ENCODE peak calls at places on chromosomes 6 and 20, in four cellular contexts. One of them, this sample, is unnamed.

GRCh38 chr6:452301-453067 is 60.9 kb downstream of the IRF4 start:
- DNase-seq in H1: no peak
- DNase-seq in K562: no peak
- DNase-seq in GM12878: no peak
- DNase-seq in this sample: no peak

GRCh38 chr6:129552413-129552812 is 157.6 kb downstream of the ARHGAP18 start:
- DNase-seq in K562: no peak
- DNase-seq in H1: no peak
- DNase-seq in GM12878: no peak
- DNase-seq in this sample: no peak

GRCh38 chr20:51272392-51272791 is 249.5 kb upstream of the KCNG1 start:
- DNase-seq in H1: no peak
- DNase-seq in GM12878: no peak
- DNase-seq in K562: no peak
- DNase-seq in this sample: peak

GRCh38 chr6:29632789-29633531 is at the start of gene GABBR1:
- DNase-seq in K562: peak
- DNase-seq in GM12878: no peak
- DNase-seq in H1: no peak
- DNase-seq in this sample: peak

GRCh38 chr6:118735320-118735719 is 83.9 kb upstream of the CEP85L start:
- DNase-seq in H1: no peak
- DNase-seq in GM12878: no peak
- DNase-seq in K562: peak
- DNase-seq in this sample: no peak

GRCh38 chr6:42226251-42227143 is 8.8 kb upstream of the MRPS10 start:
- DNase-seq in K562: no peak
- DNase-seq in GM12878: no peak
- DNase-seq in H1: peak
- DNase-seq in this sample: peak

GRCh38 chr6:101276066-101276465 is 117.4 kb upstream of the GRIK2 start:
- DNase-seq in H1: no peak
- DNase-seq in K562: no peak
- DNase-seq in GM12878: no peak
- DNase-seq in this sample: no peak

GRCh38 chr6:53768636-53769035 is 26.2 kb upstream of the LRRC1 start:
- DNase-seq in GM12878: no peak
- DNase-seq in K562: no peak
- DNase-seq in H1: no peak
- DNase-seq in this sample: peak

GRCh38 chr6:90100059-90100665 is 196.5 kb downstream of the BACH2 start:
- DNase-seq in K562: no peak
- DNase-seq in GM12878: no peak
- DNase-seq in H1: no peak
- DNase-seq in this sample: no peak

GRCh38 chr6:157459327-157459726 is 78.3 kb downstream of the ZDHHC14 start:
- DNase-seq in GM12878: no peak
- DNase-seq in H1: no peak
- DNase-seq in K562: peak
- DNase-seq in this sample: no peak

GRCh38 chr6:9789201-9789600 is 625.7 kb downstream of the TFAP2A start:
- DNase-seq in GM12878: no peak
- DNase-seq in H1: no peak
- DNase-seq in K562: no peak
- DNase-seq in this sample: peak

GRCh38 chr6:34810936-34811632 is 19.2 kb downstream of the BLTP3A start:
- DNase-seq in H1: no peak
- DNase-seq in GM12878: peak
- DNase-seq in K562: no peak
- DNase-seq in this sample: peak

GRCh38 chr20:38298768-38299288 is 5.1 kb upstream of the BPI start:
- DNase-seq in GM12878: no peak
- DNase-seq in H1: no peak
- DNase-seq in K562: no peak
- DNase-seq in this sample: peak

GRCh38 chr6:41066867-41067304 is 5.3 kb downstream of the OARD1 start:
- DNase-seq in K562: peak
- DNase-seq in GM12878: peak
- DNase-seq in H1: no peak
- DNase-seq in this sample: peak

GRCh38 chr6:166770216-166771116 is 143.4 kb upstream of the RPS6KA2 start:
- DNase-seq in H1: no peak
- DNase-seq in K562: no peak
- DNase-seq in GM12878: no peak
- DNase-seq in this sample: peak

GRCh38 chr6:29552512-29553051 is 7.0 kb downstream of the UBD start:
- DNase-seq in GM12878: peak
- DNase-seq in K562: no peak
- DNase-seq in H1: no peak
- DNase-seq in this sample: peak

GRCh38 chr20:18272451-18272850 is 15.9 kb upstream of the ZNF133 start:
- DNase-seq in GM12878: no peak
- DNase-seq in K562: peak
- DNase-seq in H1: no peak
- DNase-seq in this sample: no peak

GRCh38 chr6:121897337-121897760 is 461.9 kb downstream of the GJA1 start:
- DNase-seq in H1: peak
- DNase-seq in K562: no peak
- DNase-seq in GM12878: no peak
- DNase-seq in this sample: peak

GRCh38 chr6:140537834-140538680 is 1163.6 kb upstream of the CITED2 start:
- DNase-seq in GM12878: no peak
- DNase-seq in K562: no peak
- DNase-seq in H1: peak
- DNase-seq in this sample: peak

GRCh38 chr20:52746190-52746589 is 226.0 kb upstream of the TSHZ2 start:
- DNase-seq in H1: peak
- DNase-seq in GM12878: no peak
- DNase-seq in K562: no peak
- DNase-seq in this sample: no peak

GRCh38 chr20:13022401-13023170 is 13.8 kb downstream of the SPTLC3 start:
- DNase-seq in H1: no peak
- DNase-seq in K562: no peak
- DNase-seq in GM12878: no peak
- DNase-seq in this sample: peak

GRCh38 chr6:53979468-53980067 is 131.7 kb upstream of the MLIP start:
- DNase-seq in H1: no peak
- DNase-seq in GM12878: no peak
- DNase-seq in K562: peak
- DNase-seq in this sample: peak

GRCh38 chr6:128465368-128466343 is 54.7 kb downstream of the PTPRK start:
- DNase-seq in K562: no peak
- DNase-seq in H1: no peak
- DNase-seq in GM12878: no peak
- DNase-seq in this sample: no peak

GRCh38 chr6:150243620-150244314 is 100.9 kb downstream of the PPP1R14C start:
- DNase-seq in H1: no peak
- DNase-seq in GM12878: no peak
- DNase-seq in K562: no peak
- DNase-seq in this sample: peak

GRCh38 chr20:53788253-53789022 is 194.8 kb upstream of the ZNF217 start:
- DNase-seq in K562: no peak
- DNase-seq in GM12878: no peak
- DNase-seq in H1: no peak
- DNase-seq in this sample: no peak

GRCh38 chr20:53785320-53785719 is 191.7 kb upstream of the ZNF217 start:
- DNase-seq in H1: no peak
- DNase-seq in GM12878: no peak
- DNase-seq in K562: no peak
- DNase-seq in this sample: no peak

GRCh38 chr20:53786071-53786444 is 192.4 kb upstream of the ZNF217 start:
- DNase-seq in GM12878: no peak
- DNase-seq in H1: no peak
- DNase-seq in K562: no peak
- DNase-seq in this sample: no peak

GRCh38 chr20:53783768-53784167 is 190.1 kb upstream of the ZNF217 start:
- DNase-seq in K562: no peak
- DNase-seq in H1: no peak
- DNase-seq in GM12878: no peak
- DNase-seq in this sample: no peak

DNA sequence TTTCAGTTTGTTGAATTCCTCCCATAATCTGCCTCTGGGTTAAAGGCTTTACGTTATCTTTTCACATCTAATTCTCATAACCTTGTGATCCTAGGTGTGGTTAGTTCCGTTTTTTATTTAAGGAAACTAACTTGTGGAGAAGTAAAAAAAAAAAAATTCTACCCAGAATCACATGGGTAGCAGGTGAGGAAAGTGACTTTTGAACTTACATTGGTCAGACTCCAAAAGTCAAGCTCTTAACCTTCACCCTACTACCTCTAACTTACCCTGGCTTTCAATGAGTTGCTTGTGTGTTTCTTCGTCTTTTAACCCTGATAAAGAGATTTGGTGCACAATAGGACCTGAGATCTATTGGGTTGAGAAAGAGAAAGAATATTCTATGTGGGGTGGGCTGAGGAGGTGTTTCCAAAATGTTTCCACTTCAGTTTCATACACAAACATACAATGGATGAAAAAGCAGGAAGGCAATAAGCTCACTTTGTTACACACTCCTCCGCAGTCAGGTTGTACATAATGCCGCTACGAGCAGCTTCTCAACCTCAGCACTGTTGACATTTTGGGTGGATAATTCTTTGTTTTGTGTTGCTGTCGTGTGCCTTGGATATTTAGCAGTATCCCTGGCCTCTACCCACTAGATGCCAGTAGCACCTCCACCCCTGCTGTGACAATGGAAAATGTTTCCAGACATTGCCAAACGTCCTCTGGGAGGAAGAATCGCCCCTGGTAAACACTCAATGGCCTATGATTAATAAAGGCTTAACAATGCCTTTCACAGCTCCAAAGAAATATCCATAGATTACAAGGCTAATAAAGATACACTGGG is 193.0 kb upstream of the ZNF217 start:
- DNase-seq in GM12878: no peak
- DNase-seq in K562: no peak
- DNase-seq in H1: no peak
- DNase-seq in this sample: no peak
- TF ChIP-seq CHD1 in GM12878: no peak
- TF ChIP-seq CHD1 in K562: no peak
- TF ChIP-seq CHD1 in H1: no peak
- TF ChIP-seq CHD1 in this sample: no peak

DNA sequence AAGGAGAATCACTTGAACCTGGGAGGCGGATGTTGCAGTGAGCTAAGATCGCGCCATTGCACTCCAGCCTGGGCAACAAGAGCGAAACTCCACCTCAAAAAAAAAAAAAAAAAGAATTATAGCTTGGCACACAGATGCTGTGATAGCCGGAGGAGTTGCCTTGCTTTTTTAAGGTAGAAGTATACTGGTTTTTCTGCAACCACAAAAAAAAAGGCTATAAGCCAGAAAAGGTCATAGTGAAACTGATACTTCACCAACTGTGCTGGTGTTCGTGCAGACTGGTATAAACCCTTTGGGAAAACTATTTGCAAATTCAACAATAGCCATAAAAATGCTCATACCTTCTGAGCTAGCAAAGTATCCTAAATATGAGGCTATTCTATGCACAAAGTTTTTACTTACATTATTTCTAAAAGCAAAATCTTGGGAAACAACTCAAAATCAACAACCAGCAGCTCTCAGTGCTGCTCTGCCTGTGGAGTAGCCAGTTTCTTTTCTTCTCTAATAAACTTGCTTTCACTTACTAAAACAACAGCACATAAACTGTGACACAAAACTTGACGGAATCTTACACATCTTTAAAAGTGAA is 44.0 kb downstream of the B4GALT5 start:
- DNase-seq in K562: no peak
- DNase-seq in H1: no peak
- DNase-seq in GM12878: peak
- DNase-seq in this sample: no peak
- TF ChIP-seq CHD1 in K562: no peak
- TF ChIP-seq CHD1 in H1: no peak
- TF ChIP-seq CHD1 in GM12878: no peak
- TF ChIP-seq CHD1 in this sample: no peak

DNA sequence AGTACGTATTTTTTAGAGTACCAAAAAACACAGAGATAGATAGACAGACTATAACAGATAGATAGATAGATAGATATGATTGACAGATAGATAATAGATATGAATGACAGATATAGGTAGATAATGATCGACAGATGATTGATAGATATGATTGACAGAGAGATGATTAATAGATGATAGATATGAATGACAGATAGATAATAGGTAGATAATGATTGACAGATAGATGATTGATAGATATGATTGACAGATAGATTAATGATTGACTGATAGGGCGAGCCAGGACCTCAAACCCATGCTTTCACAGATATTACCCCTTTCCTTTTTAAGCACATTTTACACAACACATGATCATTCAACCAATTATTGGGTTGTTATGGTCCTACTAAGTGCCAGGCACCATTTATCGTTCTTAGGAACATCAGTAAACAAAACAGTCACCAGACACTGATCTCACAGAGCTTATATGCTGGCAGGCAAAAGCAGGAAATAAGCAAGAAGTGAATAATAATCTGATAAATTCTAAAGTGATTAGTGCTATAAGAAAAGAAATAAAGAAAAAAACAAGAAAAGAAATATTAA is 11.6 kb downstream of the MAFB start:
- DNase-seq in GM12878: no peak
- DNase-seq in K562: no peak
- DNase-seq in H1: no peak
- DNase-seq in this sample: no peak
- TF ChIP-seq CHD1 in GM12878: no peak
- TF ChIP-seq CHD1 in K562: no peak
- TF ChIP-seq CHD1 in H1: no peak
- TF ChIP-seq CHD1 in this sample: no peak

GRCh38 chr20:1337441-1337840 is 8.5 kb upstream of the SDCBP2 start:
- DNase-seq in H1: no peak
- DNase-seq in K562: no peak
- DNase-seq in GM12878: no peak
- DNase-seq in this sample: no peak
- TF ChIP-seq CHD1 in H1: no peak
- TF ChIP-seq CHD1 in K562: no peak
- TF ChIP-seq CHD1 in GM12878: no peak
- TF ChIP-seq CHD1 in this sample: no peak

GRCh38 chr6:167791036-167791779 is 35.5 kb upstream of the AFDN start:
- DNase-seq in GM12878: no peak
- DNase-seq in H1: no peak
- DNase-seq in K562: no peak
- DNase-seq in this sample: no peak
- TF ChIP-seq CHD1 in GM12878: no peak
- TF ChIP-seq CHD1 in H1: no peak
- TF ChIP-seq CHD1 in K562: no peak
- TF ChIP-seq CHD1 in this sample: no peak

DNA sequence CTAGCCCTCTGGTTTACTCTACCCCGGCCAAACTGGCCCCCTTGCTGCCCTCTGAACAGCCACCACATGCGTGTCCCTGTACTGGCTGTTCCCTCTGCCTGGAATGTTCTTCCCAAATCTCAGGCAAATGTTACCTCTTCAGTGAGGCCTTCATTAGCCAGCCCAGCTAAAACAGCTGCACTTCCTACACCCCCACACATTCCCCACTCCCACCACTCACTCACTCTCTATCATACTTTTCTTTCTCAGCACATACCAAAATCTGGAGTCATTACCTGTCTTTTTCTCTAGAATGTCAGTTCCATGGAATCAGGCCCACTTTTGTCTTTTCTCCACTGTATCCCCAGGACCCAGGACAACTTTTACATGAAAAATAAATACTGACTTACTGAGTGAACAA is 401.2 kb upstream of the SULF2 start:
- DNase-seq in H1: no peak
- DNase-seq in GM12878: no peak
- DNase-seq in K562: no peak
- DNase-seq in this sample: peak
- TF ChIP-seq CHD1 in H1: no peak
- TF ChIP-seq CHD1 in GM12878: no peak
- TF ChIP-seq CHD1 in K562: no peak
- TF ChIP-seq CHD1 in this sample: no peak

GRCh38 chr6:37731888-37732287 is 34.2 kb upstream of the MDGA1 start:
- DNase-seq in GM12878: peak
- DNase-seq in K562: peak
- DNase-seq in H1: no peak
- DNase-seq in this sample: no peak
- TF ChIP-seq CHD1 in GM12878: no peak
- TF ChIP-seq CHD1 in K562: no peak
- TF ChIP-seq CHD1 in H1: no peak
- TF ChIP-seq CHD1 in this sample: no peak

This sample was measured in IMR-90.